ENCODE peak calls at places on chromosome 11, in nine cellular contexts. A, T, M, J, D, X, H, Q and E are unnamed samples.

GRCh38 chr11:122253541-122254317 is 137.7 kb upstream of the BLID start:
- DNase-seq in Q (no peak), A (no peak), J (no peak), X (no peak), M (no peak), T (no peak), H (peak; percentile 52), D (no peak), E (no peak)

GRCh38 chr11:99376463-99376862 is 355.7 kb downstream of the CNTN5 start:
- DNase-seq in D (no peak), Q (no peak), X (no peak), M (no peak), A (no peak), H (no peak), J (no peak), T (no peak), E (no peak)

GRCh38 chr11:45083544-45084087 is 62.8 kb upstream of the PRDM11 start:
- DNase-seq in D (no peak), J (no peak), A (no peak), H (no peak), M (no peak), Q (no peak), X (no peak), T (no peak), E (no peak)

GRCh38 chr11:43852057-43852636 is 28.5 kb upstream of the ALKBH3 start:
- DNase-seq in X (peak; percentile 78), D (peak; percentile 44), A (no peak), T (peak; percentile 68), H (peak; percentile 88), Q (no peak), J (peak; percentile 56), M (peak; percentile 62), E (peak; percentile 30)

GRCh38 chr11:31874631-31875191 is 63.6 kb upstream of the PAX6 start:
- DNase-seq in X (no peak), A (no peak), M (no peak), D (no peak), J (peak; percentile 86), Q (no peak), H (no peak), T (no peak), E (no peak)

GRCh38 chr11:103608566-103608965 is 427.9 kb upstream of the DDI1 start:
- DNase-seq in H (peak; percentile 64), A (no peak), J (no peak), M (no peak), Q (no peak), X (no peak), T (no peak), D (no peak), E (no peak)

GRCh38 chr11:2837096-2837601 is 48.4 kb downstream of the CDKN1C start:
- DNase-seq in T (peak; percentile 18), M (peak; percentile 82), X (no peak), J (peak; percentile 48), H (peak; percentile 11), A (peak; percentile 93), Q (peak; percentile 83), D (no peak), E (peak; percentile 15)

GRCh38 chr11:64619811-64620285 is 28.8 kb downstream of the SLC22A12 start:
- DNase-seq in T (peak; percentile 92), M (no peak), J (no peak), Q (no peak), D (no peak), X (peak; percentile 10), A (peak; percentile 86), H (peak; percentile 49), E (peak; percentile 1)

GRCh38 chr11:64969209-64969608 is 2.7 kb downstream of the MAJIN start:
- DNase-seq in T (no peak), J (peak; percentile 98), A (no peak), D (no peak), Q (no peak), X (peak; percentile 31), M (no peak), H (peak; percentile 81), E (no peak)

GRCh38 chr11:95089620-95090542 is at the start of gene ENDOD1:
- DNase-seq in X (peak; percentile 87), A (peak; percentile 88), H (peak; percentile 74), M (peak; percentile 85), D (peak; percentile 80), Q (peak; percentile 91), J (peak; percentile 68), T (peak; percentile 87), E (no peak)

GRCh38 chr11:95093548-95093947 is 3.9 kb downstream of the ENDOD1 start:
- DNase-seq in J (no peak), M (no peak), Q (no peak), H (no peak), T (no peak), A (no peak), X (no peak), D (no peak), E (no peak)

GRCh38 chr11:95092549-95093324 is 3.1 kb downstream of the ENDOD1 start:
- DNase-seq in M (no peak), X (peak; percentile 27), Q (no peak), D (no peak), J (peak; percentile 92), H (peak; percentile 49), A (no peak), T (peak; percentile 32), E (no peak)

GRCh38 chr11:95088946-95089619 is 563 bp upstream of the ENDOD1 start:
- DNase-seq in M (peak; percentile 73), T (no peak), Q (no peak), H (no peak), D (no peak), X (no peak), A (no peak), J (no peak), E (no peak)

GRCh38 chr11:95091663-95092062 is 2.0 kb downstream of the ENDOD1 start:
- DNase-seq in A (no peak), H (no peak), D (no peak), M (no peak), J (no peak), Q (no peak), X (no peak), T (no peak), E (no peak)
- H3K4me3 ChIP-seq in A (no peak overlapping the region), H (no peak overlapping the region), D (no peak overlapping the region), M (no peak overlapping the region), J (no peak overlapping the region), Q (no peak overlapping the region), X (no peak overlapping the region), T (no peak overlapping the region), E (peak overlapping the region; percentile 94)

DNA sequence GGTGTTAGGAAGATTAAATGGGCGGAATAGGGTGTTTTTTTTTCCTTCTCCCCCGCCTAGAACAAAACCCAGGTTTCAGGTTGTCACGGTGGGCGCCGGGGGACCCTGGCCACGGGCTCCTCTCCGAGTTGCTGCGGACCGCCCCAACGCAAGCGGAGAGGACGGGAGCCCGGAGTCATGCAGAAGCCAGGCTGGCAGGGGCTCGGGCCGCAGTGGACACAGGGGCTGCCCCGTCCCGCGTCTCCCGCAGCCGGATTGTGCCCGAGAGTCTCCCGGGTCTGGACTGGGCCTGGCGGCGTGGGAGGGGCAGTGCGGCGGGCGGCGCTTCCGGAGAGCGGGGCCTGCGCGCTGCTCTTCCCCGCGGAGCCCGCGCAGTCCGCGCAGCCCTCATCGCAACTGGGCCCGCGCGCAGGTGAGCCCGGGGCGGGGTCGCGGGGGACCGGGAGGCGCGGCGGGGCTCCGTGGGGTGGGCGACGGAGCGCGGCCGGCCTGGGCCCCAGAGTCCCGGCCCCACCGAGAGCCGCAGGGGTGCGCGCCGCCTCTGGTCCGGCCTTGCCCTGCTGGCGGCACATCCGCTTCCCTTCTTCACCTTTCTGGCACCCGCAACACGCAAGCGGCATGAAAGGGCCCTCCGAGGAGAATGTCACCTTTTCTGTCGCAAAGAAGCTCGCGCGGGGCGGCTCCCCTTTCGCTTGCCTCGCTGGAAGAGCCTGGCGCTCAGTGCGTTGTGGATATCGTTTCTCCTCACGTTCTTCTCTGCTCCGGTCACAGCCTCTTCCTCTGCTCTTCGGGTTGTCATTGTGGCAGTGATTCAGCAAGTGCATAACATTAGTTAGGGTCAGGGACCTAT is at the start of gene TIRAP:
- DNase-seq in H (peak; percentile 42), T (peak; percentile 72), Q (peak; percentile 82), D (peak; percentile 51), X (peak; percentile 55), J (peak; percentile 68), M (peak; percentile 73), A (peak; percentile 86), E (no peak)
- TF ChIP-seq CTCF in H (no peak), T (no peak), Q (no peak), D (no peak), X (no peak), J (no peak), M (peak; percentile 41), A (peak; percentile 26), E (no peak)

GRCh38 chr11:10862446-10862845 is 4.6 kb upstream of the ZBED5 start:
- DNase-seq in A (no peak), T (peak; percentile 58), D (no peak), J (no peak), X (no peak), Q (no peak), M (no peak), H (no peak), E (no peak)

GRCh38 chr11:10865837-10866270 is 8.0 kb upstream of the ZBED5 start:
- DNase-seq in A (no peak), M (no peak), J (no peak), T (no peak), D (no peak), X (no peak), Q (no peak), H (no peak), E (no peak)

GRCh38 chr11:10868375-10868774 is 10.5 kb upstream of the ZBED5 start:
- DNase-seq in M (no peak), D (no peak), A (no peak), Q (no peak), T (no peak), J (no peak), H (no peak), X (no peak), E (no peak)

GRCh38 chr11:10864688-10865087 is 6.8 kb upstream of the ZBED5 start:
- DNase-seq in J (no peak), A (no peak), T (no peak), M (no peak), D (no peak), H (peak; percentile 54), Q (no peak), X (peak; percentile 31), E (no peak)

DNA sequence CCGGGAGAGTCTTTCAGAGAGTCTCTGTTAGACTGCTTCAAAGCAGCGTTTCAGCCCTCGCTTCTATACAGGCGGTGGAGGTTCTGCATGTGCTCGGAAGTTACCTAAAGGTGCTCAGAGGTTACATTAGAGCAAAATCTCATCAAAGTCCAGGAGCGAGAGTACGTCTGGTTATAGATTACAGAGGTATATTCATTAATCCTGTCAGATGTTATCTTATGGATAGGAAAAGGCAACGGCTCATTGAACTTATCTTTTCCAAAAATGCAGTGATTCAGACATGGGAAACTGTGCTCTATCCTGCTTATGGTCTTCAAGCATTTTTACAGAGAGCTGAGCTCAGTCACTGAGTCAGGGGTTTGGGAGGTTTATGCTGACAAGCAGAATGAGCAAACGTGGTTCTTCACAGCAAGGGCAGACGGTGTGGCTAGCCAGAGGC is 9.1 kb upstream of the ZBED5 start:
- DNase-seq in Q (no peak), M (no peak), A (no peak), H (peak; percentile 87), T (peak; percentile 20), D (no peak), J (no peak), X (no peak), E (no peak)
- H3K4me3 ChIP-seq in Q (no peak overlapping the region), M (no peak overlapping the region), A (no peak overlapping the region), H (no peak overlapping the region), T (no peak overlapping the region), D (no peak overlapping the region), J (no peak overlapping the region), X (no peak overlapping the region), E (no peak overlapping the region)

DNA sequence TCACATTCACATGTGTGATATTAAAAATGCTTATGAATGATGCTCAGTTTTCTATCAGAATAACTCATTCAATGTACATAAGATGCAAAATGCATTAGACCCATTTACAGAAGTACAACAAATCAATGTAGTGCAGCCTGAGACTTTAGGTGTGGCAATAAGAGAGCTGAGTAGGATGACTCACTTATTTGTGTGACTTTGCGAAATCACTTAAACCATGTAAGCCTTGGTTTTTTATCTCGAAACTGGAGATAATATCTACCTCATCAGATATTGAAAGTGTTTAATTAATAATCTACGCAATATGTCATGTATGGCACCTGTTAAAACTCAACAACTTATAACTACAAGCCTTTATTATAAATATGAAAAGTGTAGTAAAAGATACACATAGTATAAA is 105.7 kb upstream of the LUZP2 start:
- DNase-seq in H (peak; percentile 87), X (no peak), A (no peak), Q (no peak), T (peak; percentile 50), M (no peak), D (no peak), J (peak; percentile 70), E (no peak)
- TF ChIP-seq CTCF in H (no peak), X (no peak), A (no peak), Q (no peak), T (no peak), M (no peak), D (no peak), J (no peak), E (no peak)